ENCODE peak calls at places on chromosomes 3 and 15, in seven cellular contexts. M is GM13976, L is fibroblast of mammary gland, N is AG09319, A is stomach, F is BE2C, G is A549. E is an unnamed sample.

GRCh38 chr3:122497425-122497824 is 17.3 kb downstream of the KPNA1 start:
- DNase-seq in M (peak; percentile 30), L (peak; percentile 94), N (peak; percentile 69), A (no peak), F (no peak), G (no peak), E (no peak)

GRCh38 chr3:55742027-55742710 is 255.1 kb upstream of the WNT5A start:
- DNase-seq in M (no peak), L (no peak), N (no peak), A (no peak), F (no peak), G (no peak), E (no peak)

GRCh38 chr15:52262364-52262763 is 33.2 kb downstream of the MYO5C start:
- DNase-seq in M (no peak), L (peak; percentile 40), N (no peak), A (no peak), F (no peak), G (no peak), E (peak; percentile 26)

GRCh38 chr3:83065861-83066260 is 1304.4 kb upstream of the GBE1 start:
- DNase-seq in M (no peak), L (no peak), N (no peak), A (no peak), F (no peak), G (no peak), E (no peak)

GRCh38 chr15:72796515-72797337 is 13.2 kb upstream of the ADPGK start:
- DNase-seq in M (peak; percentile 83), L (peak; percentile 30), N (peak; percentile 23), A (peak; percentile 43), F (peak; percentile 59), G (peak; percentile 76), E (peak; percentile 55)

GRCh38 chr3:45890405-45890804 is 4.1 kb downstream of the CCR9 start:
- DNase-seq in M (no peak), L (no peak), N (no peak), A (no peak), F (no peak), G (peak; percentile 9), E (peak; percentile 25)

GRCh38 chr15:62896969-62897486 is 145.5 kb upstream of the TPM1 start:
- DNase-seq in M (no peak), L (peak; percentile 98), N (peak; percentile 94), A (peak; percentile 88), F (peak; percentile 77), G (peak; percentile 99), E (peak; percentile 98)

GRCh38 chr3:187737401-187738088 is 7.7 kb downstream of the BCL6 start:
- DNase-seq in M (peak; percentile 50), L (peak; percentile 69), N (no peak), A (peak; percentile 80), F (peak; percentile 44), G (peak; percentile 19), E (peak; percentile 70)

GRCh38 chr15:98635848-98636247 is 12.5 kb upstream of the IGF1R start:
- DNase-seq in M (no peak), L (no peak), N (no peak), A (no peak), F (no peak), G (no peak), E (no peak)

GRCh38 chr3:178275793-178276192 is 260.4 kb upstream of the KCNMB2 start:
- DNase-seq in M (no peak), L (peak; percentile 32), N (no peak), A (no peak), F (no peak), G (no peak), E (no peak)

GRCh38 chr15:64343222-64343621 is 12.8 kb downstream of the CSNK1G1 start:
- DNase-seq in M (no peak), L (peak; percentile 67), N (no peak), A (no peak), F (no peak), G (no peak), E (no peak)

GRCh38 chr3:123559040-123559861 is 25.6 kb downstream of the HACD2 start:
- DNase-seq in M (peak; percentile 56), L (peak; percentile 62), N (peak; percentile 23), A (no peak), F (peak; percentile 26), G (peak; percentile 53), E (peak; percentile 14)

GRCh38 chr15:90489514-90489913 is 40.2 kb upstream of the CRTC3 start:
- DNase-seq in M (no peak), L (no peak), N (no peak), A (no peak), F (no peak), G (no peak), E (no peak)

GRCh38 chr15:51883436-51883835 is 54.0 kb downstream of the TMOD3 start:
- DNase-seq in M (no peak), L (peak; percentile 59), N (peak; percentile 60), A (no peak), F (no peak), G (no peak), E (no peak)

GRCh38 chr3:58491506-58492384 is at the start of gene KCTD6:
- DNase-seq in M (peak; percentile 96), L (peak; percentile 90), N (peak; percentile 86), A (peak; percentile 94), F (peak; percentile 91), G (peak; percentile 91), E (peak; percentile 96)

GRCh38 chr3:126132751-126133511 is 47.5 kb downstream of the ALDH1L1 start:
- DNase-seq in M (no peak), L (no peak), N (no peak), A (peak; percentile 22), F (no peak), G (peak; percentile 9), E (no peak)

GRCh38 chr3:188671941-188672340 is 499.8 kb upstream of the TPRG1 start:
- DNase-seq in M (no peak), L (no peak), N (no peak), A (no peak), F (no peak), G (no peak), E (no peak)

GRCh38 chr3:14256561-14257342 is 78.1 kb downstream of the LSM3 start:
- DNase-seq in M (no peak), L (no peak), N (no peak), A (peak; percentile 56), F (no peak), G (no peak), E (no peak)

GRCh38 chr15:101108791-101109190 is 143.1 kb downstream of the CHSY1 start:
- DNase-seq in M (no peak), L (no peak), N (no peak), A (no peak), F (no peak), G (no peak), E (no peak)

GRCh38 chr3:18425641-18426403 is 683 bp upstream of the SATB1 start:
- DNase-seq in M (no peak), L (no peak), N (no peak), A (peak; percentile 52), F (peak; percentile 48), G (no peak), E (peak; percentile 40)

GRCh38 chr3:132645058-132645457 is 14.6 kb downstream of the ACAD11 start:
- DNase-seq in M (no peak), L (no peak), N (no peak), A (no peak), F (no peak), G (no peak), E (no peak)

GRCh38 chr3:31934866-31935265 is 46.2 kb downstream of the OSBPL10 start:
- DNase-seq in M (no peak), L (no peak), N (no peak), A (no peak), F (no peak), G (no peak), E (peak; percentile 24)

GRCh38 chr15:59148160-59148810 is 43.3 kb downstream of the CCNB2 start:
- DNase-seq in M (no peak), L (no peak), N (peak; percentile 16), A (no peak), F (no peak), G (no peak), E (no peak)

GRCh38 chr3:71859128-71859519 is 74.2 kb upstream of the PROK2 start:
- DNase-seq in M (peak; percentile 31), L (peak; percentile 48), N (no peak), A (no peak), F (peak; percentile 56), G (peak; percentile 42), E (peak; percentile 24)

GRCh38 chr3:66712210-66712609 is 211.4 kb upstream of the LRIG1 start:
- DNase-seq in M (no peak), L (no peak), N (no peak), A (no peak), F (no peak), G (no peak), E (no peak)

GRCh38 chr15:45402955-45403892 is 24.9 kb upstream of the GATM start:
- DNase-seq in M (peak; percentile 57), L (peak; percentile 80), N (no peak), A (peak; percentile 42), F (peak; percentile 33), G (peak; percentile 37), E (peak; percentile 43)

GRCh38 chr3:113557374-113557773 is 25.0 kb downstream of the SIDT1 start:
- DNase-seq in M (no peak), L (peak; percentile 49), N (no peak), A (no peak), F (no peak), G (peak; percentile 85), E (peak; percentile 35)

GRCh38 chr3:5564278-5564666 is 376.8 kb downstream of the EDEM1 start:
- DNase-seq in M (no peak), L (no peak), N (no peak), A (no peak), F (no peak), G (no peak), E (no peak)
- TF ChIP-seq CTCF in M (no peak), L (no peak), N (no peak), A (no peak), F (no peak), G (no peak), E (no peak)

GRCh38 chr3:53845881-53846133 is 412 bp downstream of the CHDH start:
- DNase-seq in M (no peak), L (no peak), N (no peak), A (no peak), F (no peak), G (no peak), E (no peak)
- TF ChIP-seq CTCF in M (no peak), L (no peak), N (no peak), A (no peak), F (no peak), G (no peak), E (no peak)

DNA sequence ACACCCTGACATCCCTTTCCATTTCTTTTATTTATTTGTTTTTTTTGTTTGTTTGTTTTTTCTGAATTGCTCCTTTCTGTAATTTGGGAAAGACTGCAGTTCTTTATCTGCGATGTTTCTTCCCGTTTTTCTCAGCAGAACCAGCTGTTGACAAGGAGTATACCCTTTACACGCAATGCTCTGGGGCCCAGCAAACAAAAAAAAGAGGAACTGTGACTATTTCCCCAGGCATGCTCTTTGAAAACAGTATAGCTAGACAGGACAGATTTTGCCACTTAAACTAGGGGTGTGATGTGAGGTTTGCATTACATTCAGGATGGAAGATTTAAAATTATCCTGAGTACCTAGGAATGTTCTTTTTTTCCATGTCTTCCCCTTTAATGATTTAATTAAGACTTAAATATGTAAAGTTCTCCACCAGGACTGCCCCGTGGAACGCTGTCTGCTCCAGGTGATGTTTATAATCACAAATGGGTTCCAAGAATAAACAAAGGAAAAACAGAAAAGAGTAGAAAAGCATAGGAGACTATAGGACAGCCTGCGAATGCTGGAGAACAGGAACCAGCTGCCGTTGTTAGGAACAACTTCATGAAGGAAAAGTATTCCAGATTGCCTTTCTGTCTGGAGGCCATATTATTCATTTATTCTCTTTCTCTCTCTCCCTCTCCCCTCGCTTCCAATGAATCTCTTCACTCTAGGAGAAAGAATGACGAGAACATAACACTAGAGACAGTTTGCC is 43.3 kb downstream of the TGFBR2 start:
- DNase-seq in M (no peak), L (no peak), N (no peak), A (no peak), F (no peak), G (no peak), E (no peak)
- TF ChIP-seq CTCF in M (no peak), L (no peak), N (no peak), A (no peak), F (no peak), G (no peak), E (no peak)

GRCh38 chr3:6392123-6392522 is 468.8 kb upstream of the GRM7 start:
- DNase-seq in M (no peak), L (no peak), N (no peak), A (no peak), F (no peak), G (no peak), E (no peak)
- TF ChIP-seq CTCF in M (no peak), L (no peak), N (no peak), A (no peak), F (no peak), G (no peak), E (no peak)